ENCODE peak calls at places on chromosomes 2 and 18, in four cellular contexts. D is NCI-H82; Z is transverse colon; G is stimulated activated CD8-positive, alpha-beta memory T cell treated with anti-CD3 and anti-CD28 coated beads, Interleukin-7, amount 100 ng/mL, for 4 hours. O is an unnamed sample.

GRCh38 chr18:48663096-48663930 is 124.5 kb downstream of the CTIF start:
- DNase-seq in D (no peak), Z (no peak), G (no peak), O (no peak)

GRCh38 chr2:241878007-241878970 is 8.8 kb downstream of the RTP5 start:
- DNase-seq in D (peak), Z (peak), G (peak), O (peak)

GRCh38 chr2:240551809-240552208 is 6.0 kb downstream of the ANKMY1 start:
- DNase-seq in D (no peak), Z (no peak), G (no peak), O (no peak)

GRCh38 chr2:64945973-64946736 is 43.0 kb upstream of the SLC1A4 start:
- DNase-seq in D (no peak), Z (peak), G (peak), O (no peak)

GRCh38 chr18:24499814-24500601 is 39.6 kb downstream of the HRH4 start:
- DNase-seq in D (no peak), Z (no peak), G (no peak), O (no peak)

GRCh38 chr2:152566728-152567069 is 150.6 kb downstream of the PRPF40A start:
- DNase-seq in D (no peak), Z (no peak), G (no peak), O (no peak)

GRCh38 chr2:26613241-26614204 is 27.6 kb downstream of the CIB4 start:
- DNase-seq in D (peak), Z (no peak), G (no peak), O (no peak)

GRCh38 chr18:35143615-35144596 is 96.9 kb upstream of the ZNF397 start:
- DNase-seq in D (peak), Z (peak), G (no peak), O (peak)

GRCh38 chr2:199838399-199838798 is 12.6 kb downstream of the FTCDNL1 start:
- DNase-seq in D (no peak), Z (no peak), G (no peak), O (no peak)

GRCh38 chr2:151071382-151071781 is 190.3 kb downstream of the RBM43 start:
- DNase-seq in D (peak), Z (no peak), G (no peak), O (peak)

GRCh38 chr2:201580486-201580885 is 62.8 kb downstream of the TMEM237 start:
- DNase-seq in D (no peak), Z (no peak), G (no peak), O (no peak)

GRCh38 chr18:33440384-33441043 is at the start of gene CCDC178:
- DNase-seq in D (peak), Z (peak), G (no peak), O (peak)

GRCh38 chr18:76953186-76953982 is 131.0 kb downstream of the ZNF236 start:
- DNase-seq in D (no peak), Z (peak), G (no peak), O (no peak)

GRCh38 chr18:50051288-50051687 is 143.7 kb downstream of the MYO5B start:
- DNase-seq in D (peak), Z (no peak), G (no peak), O (no peak)

GRCh38 chr2:109432421-109432820 is 181.3 kb downstream of the SEPTIN10 start:
- DNase-seq in D (no peak), Z (no peak), G (no peak), O (no peak)

GRCh38 chr2:43218550-43219382 is 7.6 kb downstream of the ZFP36L2 start:
- DNase-seq in D (no peak), Z (peak), G (peak), O (no peak)

GRCh38 chr2:26274058-26274613 is 29.4 kb downstream of the HADHB start:
- DNase-seq in D (no peak), Z (peak), G (no peak), O (no peak)

GRCh38 chr2:118309201-118310015 is 221.1 kb downstream of the INSIG2 start:
- DNase-seq in D (peak), Z (no peak), G (no peak), O (no peak)

GRCh38 chr2:161974417-161974816 is 99.6 kb downstream of the DPP4 start:
- DNase-seq in D (no peak), Z (no peak), G (no peak), O (no peak)

GRCh38 chr2:27086722-27087446 is at the start of gene KHK:
- DNase-seq in D (peak), Z (peak), G (no peak), O (peak)

GRCh38 chr2:196586511-196586991 is 53.0 kb upstream of the CCDC150 start:
- DNase-seq in D (no peak), Z (no peak), G (no peak), O (no peak)

GRCh38 chr2:24853046-24853445 is 59.8 kb downstream of the CENPO start:
- DNase-seq in D (no peak), Z (no peak), G (no peak), O (no peak)

GRCh38 chr2:42132066-42132965 is 36.8 kb upstream of the EML4 start:
- DNase-seq in D (no peak), Z (no peak), G (no peak), O (no peak)

GRCh38 chr2:173545364-173545734 is 190.7 kb downstream of the CDCA7 start:
- DNase-seq in D (no peak), Z (no peak), G (no peak), O (no peak)

GRCh38 chr2:127201452-127201851 is 18.6 kb downstream of the CYP27C1 start:
- DNase-seq in D (peak), Z (no peak), G (no peak), O (no peak)

GRCh38 chr2:240917684-240918257 is 11.6 kb downstream of the CROCC2 start:
- DNase-seq in D (no peak), Z (peak), G (no peak), O (no peak)

GRCh38 chr18:60981651-60982050 is 351.6 kb upstream of the CDH20 start:
- DNase-seq in D (no peak), Z (no peak), G (no peak), O (no peak)

GRCh38 chr2:19879115-19879514 is 22.7 kb downstream of the TTC32 start:
- DNase-seq in D (no peak), Z (no peak), G (no peak), O (no peak)

GRCh38 chr2:41878726-41879366 is 169.0 kb upstream of the PKDCC start:
- DNase-seq in D (no peak), Z (no peak), G (no peak), O (no peak)

GRCh38 chr18:48294894-48295585 is 114.1 kb downstream of the ZBTB7C start:
- DNase-seq in D (no peak), Z (no peak), G (no peak), O (no peak)

GRCh38 chr2:40741532-40741931 is 289.6 kb upstream of the SLC8A1 start:
- DNase-seq in D (no peak), Z (no peak), G (no peak), O (no peak)

GRCh38 chr18:55768255-55768654 is 180.3 kb upstream of the TCF4 start:
- DNase-seq in D (no peak), Z (no peak), G (no peak), O (no peak)

GRCh38 chr18:70464343-70465114 is 175.7 kb downstream of the SOCS6 start:
- DNase-seq in D (peak), Z (peak), G (no peak), O (peak)

GRCh38 chr2:133844214-133844892 is 276.1 kb upstream of the NCKAP5 start:
- DNase-seq in D (peak), Z (peak), G (peak), O (peak)

GRCh38 chr2:204258900-204259299 is 286.4 kb upstream of the PARD3B start:
- DNase-seq in D (no peak), Z (no peak), G (no peak), O (no peak)

GRCh38 chr18:25895518-25895917 is 194.9 kb downstream of the SS18 start:
- DNase-seq in D (no peak), Z (no peak), G (no peak), O (no peak)